ENCODE peak calls at places on chromosomes 7 and 10, in eight cellular contexts. C is pancreas, W is breast epithelium, K is astrocyte, I is HFF-Myc, M is left ventricle myocardium inferior, H is bronchial epithelial cell, R is dorsolateral prefrontal cortex. N is an unnamed sample.

GRCh38 chr7:34849163-34849960 is 187.9 kb downstream of the DPY19L1 start:
- DNase-seq in C (no peak), I (no peak), K (peak), M (no peak), R (no peak), H (peak), W (no peak), N (peak)

GRCh38 chr10:35211390-35211789 is 84.7 kb downstream of the CREM start:
- DNase-seq in K (peak), M (no peak), R (no peak), I (no peak), H (no peak), C (no peak), W (no peak), N (no peak)

GRCh38 chr7:137992042-137992737 is 9.7 kb downstream of the CREB3L2 start:
- DNase-seq in C (no peak), M (no peak), R (no peak), H (peak), W (no peak), I (no peak), K (peak), N (no peak)

GRCh38 chr7:152979376-152979775 is 219.8 kb downstream of the ACTR3B start:
- DNase-seq in H (no peak), R (no peak), C (no peak), I (no peak), W (no peak), M (no peak), K (no peak), N (no peak)

GRCh38 chr10:110625356-110625894 is 18.7 kb upstream of the RBM20 start:
- DNase-seq in C (no peak), K (no peak), M (no peak), R (no peak), I (no peak), H (no peak), W (no peak), N (no peak)

GRCh38 chr7:22444181-22444966 is 55.6 kb downstream of the STEAP1B start:
- DNase-seq in R (no peak), K (peak), M (peak), W (no peak), H (peak), I (no peak), C (no peak), N (no peak)

GRCh38 chr7:55177068-55177530 is 158.3 kb downstream of the EGFR start:
- DNase-seq in C (no peak), K (peak), R (no peak), W (no peak), M (no peak), I (no peak), H (no peak), N (no peak)

GRCh38 chr7:105808703-105809590 is 67.5 kb downstream of the ATXN7L1 start:
- DNase-seq in M (no peak), I (peak), R (no peak), K (peak), W (no peak), H (peak), C (no peak), N (peak)

GRCh38 chr7:98212532-98213041 is 1.3 kb downstream of the BHLHA15 start:
- DNase-seq in M (no peak), W (no peak), I (no peak), C (peak), R (peak), K (no peak), H (no peak), N (no peak)

GRCh38 chr7:151551820-151552219 is 32.1 kb upstream of the RHEB start:
- DNase-seq in H (no peak), M (no peak), K (no peak), W (no peak), I (no peak), C (no peak), R (no peak), N (no peak)

GRCh38 chr7:100779359-100779758 is 46.0 kb downstream of the ZAN start:
- DNase-seq in R (no peak), I (no peak), W (no peak), C (no peak), K (no peak), M (no peak), H (no peak), N (no peak)

GRCh38 chr7:1665721-1666250 is 4.3 kb upstream of the ELFN1 start:
- DNase-seq in H (no peak), M (peak), I (no peak), W (peak), C (peak), R (peak), K (no peak), N (peak)

GRCh38 chr10:58028597-58029366 is 238.9 kb downstream of the IPMK start:
- DNase-seq in C (no peak), H (peak), K (peak), W (no peak), R (no peak), M (no peak), I (peak), N (peak)

GRCh38 chr7:77415474-77415821 is 701 bp downstream of the GSAP start:
- DNase-seq in K (no peak), M (no peak), C (peak), H (no peak), W (no peak), R (no peak), I (no peak), N (no peak)

GRCh38 chr10:72834183-72834825 is 59.2 kb upstream of the OIT3 start:
- DNase-seq in K (peak), R (no peak), H (peak), C (no peak), W (no peak), I (peak), M (no peak), N (peak)

GRCh38 chr10:129741280-129741977 is 222.6 kb downstream of the EBF3 start:
- DNase-seq in R (no peak), M (no peak), W (peak), K (no peak), C (no peak), I (no peak), H (no peak), N (no peak)

GRCh38 chr10:125982256-125982948 is 86.0 kb downstream of the FANK1 start:
- DNase-seq in R (no peak), H (peak), K (peak), C (no peak), W (no peak), I (peak), M (no peak), N (peak)

GRCh38 chr7:96589038-96589437 is 120.6 kb downstream of the SEM1 start:
- DNase-seq in C (no peak), R (no peak), H (no peak), I (no peak), K (no peak), M (no peak), W (no peak), N (no peak)

DNA sequence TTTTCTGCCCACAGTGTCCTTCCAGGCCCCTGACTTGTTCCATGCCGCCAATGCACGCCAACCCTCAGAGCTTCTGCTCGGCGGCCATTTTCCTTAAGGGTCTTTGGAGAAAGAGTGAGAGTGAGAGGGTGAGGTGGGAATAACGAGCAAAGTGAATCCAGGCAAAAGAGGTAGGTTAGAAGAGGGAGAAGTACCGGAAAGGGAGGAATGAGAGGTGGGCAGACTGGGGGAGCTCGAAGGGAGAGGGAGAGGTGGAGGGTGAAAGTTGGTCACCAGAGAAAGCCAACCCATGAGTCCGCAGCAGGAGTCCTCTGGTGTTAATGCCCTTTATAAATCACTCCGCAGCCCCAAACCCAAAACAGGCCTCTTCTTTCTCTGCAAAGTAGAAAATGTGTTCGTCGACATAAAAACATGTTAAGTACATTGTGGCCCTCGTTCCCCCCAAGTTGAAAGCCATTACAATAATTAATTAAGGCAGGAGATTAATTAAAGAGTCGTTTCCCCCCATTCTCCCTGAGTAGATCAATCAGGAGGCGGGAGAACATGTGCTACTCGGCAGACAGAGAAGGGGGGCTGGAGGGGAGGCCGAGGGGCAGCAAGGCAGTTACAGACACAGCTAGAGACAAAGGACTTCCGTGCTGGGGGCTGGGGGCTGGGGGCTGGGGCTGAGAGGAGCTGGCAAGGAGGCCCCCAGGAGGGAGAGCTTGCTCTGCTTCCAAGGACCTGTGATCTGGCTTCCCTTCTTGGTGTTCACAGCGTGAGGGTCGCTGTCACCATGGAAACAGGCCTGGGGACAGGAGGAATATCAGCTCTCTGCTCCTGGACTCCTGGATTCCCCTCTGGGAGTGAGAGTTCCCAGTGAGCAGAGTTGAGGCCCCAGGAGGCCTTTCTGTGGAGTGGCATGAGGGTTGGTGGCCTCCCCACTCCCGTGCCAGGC is 16.0 kb downstream of the FAM241B start:
- DNase-seq in R (no peak), K (no peak), W (no peak), I (no peak), H (no peak), C (peak), M (no peak), N (peak)
- H3K4me3 ChIP-seq in R (no peak), K (no peak), W (no peak), I (no peak), H (no peak), C (no peak), M (no peak), N (no peak)

GRCh38 chr7:43591551-43592180 is 8.8 kb downstream of the STK17A start:
- DNase-seq in M (no peak), R (no peak), K (peak), I (no peak), W (no peak), C (no peak), H (peak), N (no peak)

GRCh38 chr7:43589728-43590127 is 6.8 kb downstream of the STK17A start:
- DNase-seq in R (no peak), I (no peak), C (no peak), M (no peak), W (no peak), H (no peak), K (no peak), N (no peak)

GRCh38 chr7:43590862-43591550 is 8.1 kb downstream of the STK17A start:
- DNase-seq in C (no peak), M (no peak), K (no peak), I (no peak), R (no peak), W (no peak), H (no peak), N (no peak)

GRCh38 chr7:43588477-43589132 is 5.7 kb downstream of the STK17A start:
- DNase-seq in M (no peak), C (no peak), W (no peak), H (no peak), I (no peak), K (no peak), R (no peak), N (no peak)

DNA sequence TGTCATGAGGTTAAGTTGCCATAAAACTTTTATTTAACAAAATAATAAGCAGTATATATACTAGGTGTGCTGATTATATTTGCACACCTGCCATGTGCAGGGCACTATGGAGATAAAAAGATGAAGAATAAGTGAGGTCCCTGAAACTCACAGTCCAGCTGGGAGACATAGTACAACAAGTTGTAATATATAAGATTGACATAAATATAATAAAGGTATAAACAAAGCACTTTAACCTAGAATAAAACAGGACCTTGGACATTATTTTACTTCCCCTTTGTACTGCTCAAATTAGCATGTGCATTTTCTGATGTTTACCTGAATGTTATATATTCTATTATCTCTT is 6.2 kb downstream of the STK17A start:
- DNase-seq in M (no peak), I (no peak), K (no peak), R (no peak), C (no peak), H (no peak), W (no peak), N (no peak)
- H3K4me3 ChIP-seq in M (no peak), I (no peak), K (no peak), R (no peak), C (no peak), H (no peak), W (no peak), N (no peak)

GRCh38 chr7:131346885-131347592 is 19.4 kb downstream of the MKLN1 start:
- DNase-seq in W (no peak), M (no peak), I (no peak), R (no peak), K (no peak), H (peak), C (no peak), N (no peak)
- H3K4me3 ChIP-seq in W (no peak), M (no peak), I (no peak), R (no peak), K (no peak), H (no peak), C (no peak), N (no peak)

GRCh38 chr7:28239823-28240204 is 59.2 kb upstream of the JAZF1 start:
- DNase-seq in K (no peak), R (no peak), H (no peak), M (no peak), C (no peak), W (no peak), I (no peak), N (peak)
- H3K4me3 ChIP-seq in K (no peak), R (no peak), H (no peak), M (no peak), C (no peak), W (no peak), I (no peak), N (no peak)

GRCh38 chr7:128869944-128870285 is 7.3 kb downstream of the ATP6V1F start:
- DNase-seq in K (no peak), R (no peak), H (no peak), C (peak), W (no peak), I (no peak), M (no peak), N (no peak)
- H3K4me3 ChIP-seq in K (peak), R (peak), H (peak), C (peak), W (peak), I (peak), M (peak), N (peak)

DNA sequence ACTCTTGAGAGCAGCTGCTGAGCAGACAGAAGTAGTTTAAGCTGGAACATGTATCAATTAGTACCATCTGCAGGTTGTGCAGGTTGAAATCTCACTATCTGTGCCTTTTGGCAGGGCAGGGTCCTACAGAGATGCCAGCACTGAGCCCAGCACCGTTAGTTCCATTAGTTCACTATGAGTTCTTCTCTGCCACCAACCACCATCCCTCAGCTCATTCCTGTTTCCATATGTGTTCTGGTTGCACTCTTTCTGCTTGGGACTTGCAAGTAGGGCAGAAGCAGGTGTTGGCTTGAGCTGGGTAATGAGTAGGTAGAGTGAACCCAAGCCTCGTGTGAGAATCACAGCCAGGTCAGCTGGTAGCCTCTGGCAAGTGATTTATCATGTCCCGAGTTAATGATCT is 2.8 kb downstream of the SMO start:
- DNase-seq in W (no peak), H (no peak), C (no peak), I (no peak), K (no peak), R (no peak), M (no peak), N (no peak)
- H3K4me3 ChIP-seq in W (no peak), H (no peak), C (no peak), I (no peak), K (no peak), R (no peak), M (no peak), N (no peak)

DNA sequence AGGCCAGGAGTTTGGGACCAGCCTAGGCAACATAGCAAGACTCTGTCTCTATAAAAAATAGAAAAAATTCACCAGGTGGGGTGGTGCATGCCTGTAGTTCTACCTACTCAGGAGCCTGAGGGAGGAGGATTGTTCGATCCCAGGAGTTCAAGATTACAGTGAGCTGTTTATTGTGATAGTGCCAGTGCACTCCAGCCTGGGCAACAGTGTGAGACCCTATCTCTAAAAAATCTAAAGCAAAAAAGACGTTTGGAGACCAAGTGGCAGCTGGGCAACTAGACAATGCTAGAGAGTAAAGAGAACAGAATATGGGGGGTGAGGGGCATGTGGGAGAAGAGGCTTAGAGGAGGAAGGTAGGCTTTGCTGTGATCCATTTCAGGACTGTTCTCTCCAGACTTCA is 1.4 kb downstream of the PDSS1 start:
- DNase-seq in M (no peak), K (no peak), I (no peak), C (no peak), W (no peak), H (no peak), R (no peak), N (no peak)
- H3K4me3 ChIP-seq in M (peak), K (no peak), I (peak), C (no peak), W (no peak), H (no peak), R (no peak), N (peak)

GRCh38 chr7:120838281-120838682 is 19.7 kb downstream of the TSPAN12 start:
- DNase-seq in K (no peak), W (no peak), H (no peak), I (no peak), R (no peak), M (no peak), C (no peak), N (no peak)
- H3K4me3 ChIP-seq in K (no peak), W (no peak), H (no peak), I (no peak), R (no peak), M (peak), C (no peak), N (no peak)

N was measured in cardiac muscle cell.